ENCODE peak calls at places on chromosome 11, in four cellular contexts. N is transverse colon, O is stomach, S is heart left ventricle. H is an unnamed sample. For H3K36me3, the result is how much of the 10 kb centered on the place peaks cover.

GRCh38 chr11:45280449-45280848 is 5.7 kb downstream of the SYT13 start:
- DNase-seq in O (no peak), N (no peak), S (no peak), H (no peak)

GRCh38 chr11:62923634-62924411 is 2.7 kb upstream of the CHRM1 start:
- DNase-seq in N (no peak), O (no peak), S (no peak), H (no peak)

GRCh38 chr11:75561426-75562047 is 516 bp upstream of the SERPINH1 start:
- DNase-seq in O (no peak), S (no peak), N (no peak), H (no peak)

GRCh38 chr11:9566561-9567063 is 6.9 kb upstream of the WEE1 start:
- DNase-seq in N (no peak), S (no peak), O (no peak), H (no peak)

GRCh38 chr11:9160166-9160565 is 68.8 kb upstream of the SCUBE2 start:
- DNase-seq in O (no peak), S (no peak), N (no peak), H (no peak)

GRCh38 chr11:13663631-13664071 is 4.8 kb upstream of the FAR1 start:
- DNase-seq in S (no peak), N (peak), O (no peak), H (peak)

GRCh38 chr11:12900496-12900895 is 108.6 kb upstream of the RASSF10 start:
- DNase-seq in N (no peak), O (no peak), S (no peak), H (no peak)

GRCh38 chr11:61775606-61776554 is 16.5 kb downstream of the TMEM258 start:
- DNase-seq in N (no peak), O (no peak), S (peak), H (no peak)

GRCh38 chr11:40376346-40376745 is 1083.1 kb downstream of the LRRC4C start:
- DNase-seq in O (no peak), S (no peak), N (no peak), H (no peak)

GRCh38 chr11:13468750-13469149 is 5.7 kb upstream of the BTBD10 start:
- DNase-seq in S (no peak), N (no peak), O (no peak), H (no peak)

GRCh38 chr11:36278531-36279245 is 10.5 kb downstream of the COMMD9 start:
- DNase-seq in S (no peak), N (no peak), O (no peak), H (no peak)

GRCh38 chr11:92504534-92504933 is 279.9 kb downstream of the FAT3 start:
- DNase-seq in S (no peak), N (no peak), O (peak), H (no peak)

GRCh38 chr11:40514124-40514523 is 945.3 kb downstream of the LRRC4C start:
- DNase-seq in O (no peak), N (no peak), S (no peak), H (peak)

GRCh38 chr11:104254347-104254746 is 90.4 kb upstream of the PDGFD start:
- DNase-seq in S (peak), O (peak), N (no peak), H (peak)

GRCh38 chr11:12871788-12872321 is 137.3 kb upstream of the RASSF10 start:
- DNase-seq in N (no peak), O (no peak), S (no peak), H (no peak)

GRCh38 chr11:75014129-75014528 is 25.4 kb downstream of the NEU3 start:
- DNase-seq in S (no peak), N (no peak), O (no peak), H (peak)

GRCh38 chr11:22177186-22177585 is 15.7 kb upstream of the ANO5 start:
- DNase-seq in S (no peak), O (no peak), N (no peak), H (no peak)

GRCh38 chr11:44729718-44730117 is 3.0 kb downstream of the TSPAN18 start:
- DNase-seq in O (no peak), S (no peak), N (no peak), H (no peak)

GRCh38 chr11:111347723-111348115 is 31.4 kb downstream of the POU2AF1 start:
- DNase-seq in N (no peak), O (no peak), S (no peak), H (no peak)

GRCh38 chr11:93085097-93085496 is 112.7 kb downstream of the SLC36A4 start:
- DNase-seq in S (no peak), O (no peak), N (no peak), H (peak)

GRCh38 chr11:79052539-79052938 is 388.3 kb downstream of the TENM4 start:
- DNase-seq in N (no peak), O (no peak), S (no peak), H (no peak)

GRCh38 chr11:96055706-96056387 is 131.9 kb upstream of the MTMR2 start:
- DNase-seq in O (no peak), N (no peak), S (no peak), H (peak)

GRCh38 chr11:7490054-7490453 is 4.7 kb downstream of the OLFML1 start:
- DNase-seq in N (no peak), O (no peak), S (no peak), H (peak)

DNA sequence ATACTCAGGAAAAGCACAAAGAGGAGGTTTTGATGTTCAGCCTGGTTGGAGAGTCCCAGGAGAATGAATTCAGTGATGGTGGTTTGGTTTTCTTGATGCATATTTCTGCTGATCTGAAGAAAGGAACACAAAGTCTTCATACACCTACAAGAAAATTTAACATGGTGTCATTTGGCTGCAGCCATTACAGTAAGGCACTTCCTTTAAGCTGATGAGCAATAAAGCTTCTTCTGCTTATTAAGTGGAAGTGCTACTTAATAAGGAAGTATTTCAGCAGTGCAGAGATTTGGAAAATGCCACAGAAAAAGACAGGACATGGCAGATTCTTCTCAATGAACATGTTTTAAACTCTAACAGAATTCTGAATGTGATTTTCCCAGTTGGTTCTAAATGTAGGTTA is at the start of gene OR1S2:
- DNase-seq in S (no peak), N (no peak), O (no peak), H (no peak)
- H3K4me3 ChIP-seq in S (no peak), N (no peak), O (no peak), H (no peak)

GRCh38 chr11:68525320-68525719 is 64.8 kb downstream of the PPP6R3 start:
- DNase-seq in N (no peak), O (no peak), S (no peak), H (no peak)

GRCh38 chr11:68527585-68527984 is 67.0 kb downstream of the PPP6R3 start:
- DNase-seq in S (no peak), O (no peak), N (no peak), H (no peak)

GRCh38 chr11:68531129-68531693 is 70.7 kb downstream of the PPP6R3 start:
- DNase-seq in S (no peak), N (no peak), O (no peak), H (no peak)

GRCh38 chr11:68525930-68526329 is 65.4 kb downstream of the PPP6R3 start:
- DNase-seq in O (no peak), S (no peak), N (no peak), H (no peak)

DNA sequence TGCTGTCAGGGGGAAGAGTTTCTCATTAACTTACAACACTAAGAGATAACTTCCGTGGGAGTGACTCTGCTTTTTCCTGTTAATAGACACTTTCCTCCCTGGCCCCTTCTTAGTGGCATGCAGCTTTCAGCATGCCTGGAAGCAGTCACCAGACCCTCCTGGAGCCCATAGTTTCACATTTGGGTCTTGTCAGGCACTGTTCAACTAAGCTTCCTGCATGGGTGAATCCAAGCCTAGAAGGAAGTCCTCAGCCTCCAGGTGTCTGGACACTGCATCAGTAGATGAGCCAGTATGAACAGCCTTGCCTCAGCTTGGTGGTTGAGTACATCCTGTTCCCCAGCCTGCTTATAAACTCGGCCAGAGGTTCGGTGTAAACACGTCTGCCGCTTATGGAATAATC is 68.1 kb downstream of the PPP6R3 start:
- DNase-seq in O (no peak), S (no peak), N (peak), H (no peak)
- H3K36me3 ChIP-seq in O (under half), S (half or more), N (under half), H (under half)

GRCh38 chr11:86446924-86447285 is 72.2 kb downstream of the CCDC81 start:
- DNase-seq in N (no peak), O (no peak), S (no peak), H (no peak)
- H3K4me3 ChIP-seq in N (no peak), O (no peak), S (no peak), H (no peak)

DNA sequence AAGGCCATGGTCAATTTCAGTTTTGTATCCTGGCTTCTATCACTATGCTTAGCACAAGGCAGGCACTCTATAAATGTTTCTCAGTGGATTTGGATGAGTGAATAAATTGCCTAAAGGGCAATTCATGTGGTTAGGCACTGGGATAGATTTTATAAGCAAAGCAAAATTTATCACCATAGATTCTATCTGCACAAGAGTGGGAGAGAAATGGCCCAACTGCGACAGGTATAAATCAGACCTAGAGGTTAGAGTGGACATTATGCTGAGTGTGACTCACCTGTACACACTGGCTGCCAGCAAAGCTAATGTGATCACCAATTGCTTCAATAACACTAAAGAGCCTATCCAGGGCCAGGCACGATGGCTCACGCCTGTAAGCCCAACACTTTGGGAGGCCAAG is 514.0 kb downstream of the BUD13 start:
- DNase-seq in O (no peak), S (no peak), N (no peak), H (no peak)
- H3K36me3 ChIP-seq in O (under half), S (under half), N (under half), H (under half)

GRCh38 chr11:16860632-16861031 is 122.2 kb downstream of the C11orf58 start:
- DNase-seq in N (no peak), S (no peak), O (no peak), H (no peak)

GRCh38 chr11:16861867-16862266 is 123.4 kb downstream of the C11orf58 start:
- DNase-seq in S (no peak), N (no peak), O (no peak), H (no peak)

GRCh38 chr11:16857186-16857585 is 118.7 kb downstream of the C11orf58 start:
- DNase-seq in O (no peak), S (peak), N (no peak), H (no peak)

GRCh38 chr11:16862733-16863132 is 124.3 kb downstream of the C11orf58 start:
- DNase-seq in S (no peak), O (no peak), N (no peak), H (no peak)

GRCh38 chr11:16859651-16860050 is 121.2 kb downstream of the C11orf58 start:
- DNase-seq in O (no peak), S (no peak), N (no peak), H (no peak)
- H3K4me3 ChIP-seq in O (no peak), S (no peak), N (no peak), H (no peak)

GRCh38 chr11:47172740-47173139 is 3.9 kb downstream of the ARFGAP2 start:
- DNase-seq in N (no peak), S (no peak), O (no peak), H (no peak)
- H3K36me3 ChIP-seq in N (under half), S (half or more), O (half or more), H (half or more)

GRCh38 chr11:128689586-128689945 is 4.3 kb upstream of the FLI1 start:
- DNase-seq in N (no peak), O (no peak), S (peak), H (no peak)
- H3K4me3 ChIP-seq in N (no peak), O (peak), S (peak), H (no peak)